ENCODE peak calls at places on chromosomes 16 and 17, in four cellular contexts. F is NB4, N is lower leg skin, P is adrenal gland. A is an unnamed sample.

GRCh38 chr17:49259663-49260010 is 29.1 kb upstream of the PHOSPHO1 start:
- DNase-seq in F (peak; percentile 43), P (no peak), N (no peak), A (no peak)

GRCh38 chr17:79027925-79028491 is 4.0 kb downstream of the C1QTNF1 start:
- DNase-seq in P (peak; percentile 49), F (no peak), N (peak; percentile 86), A (no peak)

GRCh38 chr17:72219824-72220473 is 99.1 kb downstream of the SOX9 start:
- DNase-seq in F (no peak), P (no peak), N (no peak), A (no peak)

GRCh38 chr16:87149051-87149450 is 168.1 kb downstream of the C16orf95 start:
- DNase-seq in N (no peak), P (no peak), F (no peak), A (no peak)

GRCh38 chr16:49937886-49938285 is 82.0 kb upstream of the ZNF423 start:
- DNase-seq in F (no peak), N (no peak), P (no peak), A (no peak)

GRCh38 chr17:34252138-34252889 is 2.8 kb upstream of the CCL2 start:
- DNase-seq in F (peak; percentile 98), N (peak; percentile 99), P (peak; percentile 84), A (no peak)

GRCh38 chr17:4136373-4136772 is 6.5 kb downstream of the ZZEF1 start:
- DNase-seq in N (no peak), F (no peak), P (no peak), A (no peak)

GRCh38 chr17:8698142-8699050 is 46.2 kb downstream of the CCDC42 start:
- DNase-seq in N (peak; percentile 84), P (peak; percentile 32), F (no peak), A (no peak)

GRCh38 chr17:2049333-2050245 is 5.3 kb upstream of the HIC1 start:
- DNase-seq in N (peak; percentile 97), F (peak; percentile 63), P (peak; percentile 90), A (peak; percentile 87)

GRCh38 chr17:81961087-81961514 is at the start of gene NOTUM:
- DNase-seq in N (no peak), F (peak; percentile 56), P (no peak), A (peak; percentile 35)

GRCh38 chr17:53191878-53192277 is 630.8 kb upstream of the KIF2B start:
- DNase-seq in F (peak; percentile 2), N (no peak), P (no peak), A (no peak)

GRCh38 chr16:17927015-17927414 is 409.5 kb downstream of the NPIPA8 start:
- DNase-seq in N (no peak), F (no peak), P (no peak), A (peak; percentile 12)

GRCh38 chr17:76537578-76538280 is at the start of gene CYGB:
- DNase-seq in N (no peak), F (no peak), P (peak; percentile 26), A (no peak)

GRCh38 chr17:46035112-46035818 is 36.2 kb downstream of the STH start:
- DNase-seq in F (no peak), P (no peak), N (no peak), A (no peak)

GRCh38 chr17:58530655-58531054 is 16.2 kb upstream of the MTMR4 start:
- DNase-seq in N (no peak), P (no peak), F (no peak), A (no peak)

GRCh38 chr17:12605222-12605621 is 60.5 kb upstream of the MYOCD start:
- DNase-seq in N (no peak), P (no peak), F (no peak), A (no peak)

GRCh38 chr16:90057738-90058173 is 19.4 kb downstream of the PRDM7 start:
- DNase-seq in N (no peak), F (peak; percentile 99), P (no peak), A (peak; percentile 42)

GRCh38 chr17:58121925-58122324 is 26.3 kb upstream of the OR4D1 start:
- DNase-seq in P (no peak), F (peak; percentile 57), N (no peak), A (peak; percentile 45)

GRCh38 chr16:67372664-67373063 is 20.6 kb downstream of the TPPP3 start:
- DNase-seq in P (no peak), N (no peak), F (peak; percentile 56), A (peak; percentile 21)

GRCh38 chr16:55349867-55350266 is 25.9 kb downstream of the IRX6 start:
- DNase-seq in P (no peak), F (no peak), N (no peak), A (no peak)

GRCh38 chr17:11944587-11944986 is 52.7 kb downstream of the ZNF18 start:
- DNase-seq in N (no peak), P (no peak), F (no peak), A (no peak)

GRCh38 chr16:9820481-9821246 is 361.6 kb downstream of the GRIN2A start:
- DNase-seq in F (no peak), N (no peak), P (no peak), A (no peak)

DNA sequence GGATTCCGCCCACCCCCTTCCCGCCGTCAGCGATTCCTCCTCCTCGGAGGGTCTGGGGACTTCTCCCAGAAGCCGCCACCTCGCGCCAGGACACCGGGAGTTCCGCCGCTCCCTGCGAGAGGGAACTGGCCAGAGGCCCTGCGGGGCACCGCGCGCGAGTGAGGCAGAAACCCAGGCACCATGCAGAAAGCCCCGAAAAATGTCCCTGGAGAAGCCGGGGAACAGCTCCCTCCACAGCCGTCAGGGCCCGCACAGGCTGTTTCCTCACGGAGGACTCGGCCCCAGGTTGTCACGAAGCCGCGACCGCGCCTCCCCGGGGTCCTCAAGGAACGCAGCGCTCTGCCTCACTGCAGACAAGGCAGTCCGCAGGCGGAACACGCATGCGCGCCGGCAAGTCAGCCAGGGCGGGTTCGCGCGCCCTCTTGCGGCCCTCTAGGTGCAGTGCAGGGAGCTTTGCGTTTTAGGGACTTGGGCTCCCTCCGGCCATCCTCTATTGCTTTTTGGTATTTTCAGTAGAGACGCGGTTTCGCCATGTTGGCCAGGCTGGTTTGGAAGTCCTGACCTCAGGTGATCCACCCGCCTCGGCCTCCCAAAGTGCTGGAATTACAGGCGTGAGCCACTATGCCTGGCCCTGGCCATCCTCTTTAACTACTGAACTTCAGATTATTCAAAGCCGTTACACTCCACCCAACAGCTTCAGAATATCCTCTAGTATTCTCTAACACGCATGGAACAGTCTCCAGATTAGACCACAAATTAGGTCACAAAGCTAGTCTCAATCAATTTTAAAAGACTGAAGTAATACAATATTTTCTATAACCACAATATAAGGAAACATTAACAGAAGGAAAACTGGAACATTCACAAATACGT is 20.3 kb upstream of the ZNF287 start:
- DNase-seq in P (peak; percentile 90), N (peak; percentile 98), F (peak; percentile 92), A (peak; percentile 93)
- TF ChIP-seq POLR2A in P (peak; percentile 24), N (no peak), F (no peak), A (no peak)

DNA sequence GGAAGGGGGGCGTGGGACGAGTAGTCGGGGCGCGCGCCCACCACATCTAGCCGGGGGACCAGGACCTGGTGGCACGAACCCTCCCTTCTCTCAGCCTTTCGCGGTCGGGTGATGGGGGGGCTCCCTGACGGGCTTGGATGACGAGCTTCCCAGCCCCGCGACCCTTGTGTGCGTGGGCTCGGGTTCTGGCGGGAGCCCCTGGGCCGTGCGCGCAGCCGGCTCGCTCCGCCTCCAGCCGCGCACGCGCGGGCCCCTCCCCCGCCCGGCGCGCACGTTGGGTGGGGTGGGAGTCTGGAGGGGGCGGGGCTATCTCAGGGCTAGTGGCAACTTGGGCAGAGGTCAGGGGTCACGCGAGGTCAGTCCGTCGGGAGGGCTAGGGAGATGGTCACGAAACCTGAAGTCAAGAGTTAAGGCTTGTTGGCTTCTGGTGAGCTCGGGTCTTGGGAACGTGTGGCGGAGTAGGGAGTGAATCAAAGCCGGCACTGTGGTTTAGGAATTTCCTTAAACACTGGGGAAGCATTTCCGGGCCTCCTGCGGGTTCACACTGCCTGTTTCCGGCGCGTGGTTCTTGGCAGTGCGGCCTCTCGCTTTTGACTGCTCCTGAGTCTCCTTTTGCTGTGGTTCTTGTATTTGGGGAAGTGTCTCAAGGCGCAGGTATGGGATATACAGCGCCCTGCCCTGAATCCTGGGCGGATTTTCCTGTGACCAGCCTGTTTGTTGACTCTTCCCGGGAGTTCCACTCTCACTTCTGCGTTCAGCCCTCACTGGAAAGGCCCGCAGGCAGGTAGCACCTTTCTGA is at the start of gene SRCAP:
- DNase-seq in F (peak; percentile 89), N (peak; percentile 98), P (peak; percentile 88), A (peak; percentile 91)
- TF ChIP-seq POLR2A in F (peak; percentile 62), N (no peak), P (peak; percentile 23), A (peak; percentile 39)

GRCh38 chr16:85375282-85375681 is 237.8 kb upstream of the GSE1 start:
- DNase-seq in N (no peak), F (no peak), P (no peak), A (no peak)
- TF ChIP-seq POLR2A in N (no peak), F (no peak), P (no peak), A (no peak)

GRCh38 chr17:7252176-7253043 is at the start of gene ELP5:
- DNase-seq in P (peak; percentile 94), N (peak; percentile 99), F (peak; percentile 92), A (peak; percentile 96)

GRCh38 chr17:7250655-7251329 is 742 bp downstream of the CTDNEP1 start:
- DNase-seq in F (peak; percentile 26), N (peak; percentile 92), P (peak; percentile 44), A (no peak)

GRCh38 chr17:7249830-7250229 is 1.7 kb downstream of the CTDNEP1 start:
- DNase-seq in P (no peak), N (no peak), F (peak; percentile 72), A (no peak)

GRCh38 chr17:7253082-7253481 is 1.1 kb downstream of the ELP5 start:
- DNase-seq in P (no peak), N (no peak), F (no peak), A (no peak)

DNA sequence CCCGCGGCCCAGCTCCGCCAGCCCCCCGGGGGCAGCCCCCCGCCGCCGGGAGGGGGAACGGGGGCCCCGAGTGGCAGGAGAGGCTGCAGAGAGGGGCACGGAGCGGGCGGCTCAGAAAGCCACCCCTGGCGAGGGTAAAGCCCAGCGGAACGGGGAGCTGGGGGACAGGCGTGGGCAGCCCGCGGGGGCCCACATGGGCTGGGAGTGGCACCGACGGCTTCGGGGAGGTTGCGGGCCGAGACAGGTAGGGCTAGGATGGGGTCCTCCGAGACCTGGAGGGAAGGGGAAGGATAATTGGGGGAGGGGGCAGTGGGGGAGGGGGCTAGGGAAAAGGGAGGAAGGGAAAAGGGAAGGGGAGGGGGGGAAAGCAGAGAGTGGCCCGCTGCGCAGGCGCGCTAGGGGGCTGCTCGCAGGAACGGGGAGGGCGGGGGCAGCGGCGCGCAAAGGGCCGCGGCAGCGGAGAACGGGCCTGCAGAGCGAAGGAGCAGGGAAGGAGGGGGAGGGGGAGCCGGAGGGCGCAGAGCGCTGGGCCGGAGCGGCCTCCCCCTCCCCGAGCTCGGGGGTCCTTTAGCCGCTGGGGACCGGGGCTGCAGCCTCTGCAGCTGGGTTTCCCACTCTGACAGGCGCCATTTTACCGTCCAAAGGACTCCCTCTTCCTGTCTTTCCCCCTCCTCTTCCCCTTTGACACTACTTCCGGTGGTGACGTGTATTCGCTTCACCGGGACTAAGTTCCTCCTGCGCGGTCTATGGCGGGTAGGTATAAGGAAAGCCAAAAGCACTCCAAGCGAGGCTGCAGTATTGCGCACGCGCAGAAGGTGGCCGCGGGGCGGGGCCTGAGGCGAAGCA is at the start of gene CTDNEP1:
- DNase-seq in F (peak; percentile 96), P (peak; percentile 99), N (peak; percentile 99), A (peak; percentile 99)
- TF ChIP-seq POLR2A in F (no peak), P (no peak), N (no peak), A (no peak)